ENCODE peak calls at places on chromosome 12, in eight cellular contexts. K, C, M, W, G, Z, I and X are unnamed samples.

GRCh38 chr12:3752096-3752709 is 706 bp downstream of the CRACR2A start:
- DNase-seq in C (peak), M (peak), Z (no peak), K (peak), G (peak), W (no peak), I (no peak), X (no peak)

GRCh38 chr12:11877869-11878780 is 192.6 kb upstream of the BCL2L14 start:
- DNase-seq in I (peak), W (peak), K (peak), C (no peak), M (peak), Z (peak), G (no peak), X (no peak)

GRCh38 chr12:109439181-109439580 is 37.9 kb downstream of the KCTD10 start:
- DNase-seq in I (no peak), K (no peak), M (no peak), C (no peak), W (no peak), Z (no peak), G (no peak), X (no peak)

GRCh38 chr12:78864483-78865296 is at the start of gene SYT1:
- DNase-seq in C (no peak), Z (peak), M (peak), W (peak), K (no peak), G (peak), I (peak), X (peak)

GRCh38 chr12:30694412-30694955 is 1.2 kb downstream of the IPO8 start:
- DNase-seq in C (peak), I (no peak), Z (no peak), G (no peak), K (no peak), M (no peak), W (no peak), X (no peak)

GRCh38 chr12:6608592-6609311 is 1.6 kb upstream of the CHD4 start:
- DNase-seq in Z (no peak), W (peak), K (no peak), G (no peak), C (peak), M (no peak), I (no peak), X (no peak)

GRCh38 chr12:18313316-18313715 is 52.0 kb downstream of the PIK3C2G start:
- DNase-seq in I (no peak), W (no peak), G (no peak), M (no peak), Z (no peak), K (no peak), C (no peak), X (no peak)

GRCh38 chr12:40033260-40033649 is 72.6 kb downstream of the SLC2A13 start:
- DNase-seq in M (peak), C (no peak), I (no peak), G (no peak), Z (no peak), K (no peak), W (no peak), X (no peak)

GRCh38 chr12:108823804-108824203 is 33.6 kb downstream of the SSH1 start:
- DNase-seq in M (no peak), Z (no peak), C (no peak), K (no peak), G (no peak), I (no peak), W (no peak), X (no peak)

GRCh38 chr12:106304001-106304421 is 1.5 kb downstream of the TCP11L2 start:
- DNase-seq in W (no peak), M (no peak), Z (no peak), C (no peak), K (no peak), G (no peak), I (no peak), X (no peak)

GRCh38 chr12:71070416-71071155 is 87.2 kb downstream of the TSPAN8 start:
- DNase-seq in C (no peak), I (no peak), W (no peak), K (no peak), M (no peak), Z (no peak), G (no peak), X (no peak)

GRCh38 chr12:109387425-109388166 is 39.9 kb downstream of the MYO1H start:
- DNase-seq in C (peak), K (no peak), W (peak), I (no peak), G (no peak), M (peak), Z (peak), X (no peak)

GRCh38 chr12:122917508-122918227 is 21.7 kb upstream of the VPS37B start:
- DNase-seq in Z (peak), I (no peak), M (peak), C (no peak), G (no peak), W (peak), K (peak), X (no peak)

GRCh38 chr12:54140958-54141388 is 47.8 kb downstream of the SMUG1 start:
- DNase-seq in M (no peak), K (peak), W (no peak), G (no peak), C (no peak), Z (no peak), I (no peak), X (no peak)

GRCh38 chr12:120110550-120111501 is 5.7 kb downstream of the RAB35 start:
- DNase-seq in M (peak), K (peak), Z (no peak), C (peak), G (peak), W (no peak), I (no peak), X (no peak)

GRCh38 chr12:127558363-127558762 is 708.6 kb upstream of the TMEM132C start:
- DNase-seq in W (no peak), G (no peak), C (no peak), Z (no peak), K (no peak), M (no peak), I (no peak), X (no peak)

GRCh38 chr12:132325733-132326130 is 3.7 kb downstream of the GALNT9 start:
- DNase-seq in M (no peak), C (no peak), K (no peak), I (no peak), Z (no peak), W (no peak), G (peak), X (no peak)

GRCh38 chr12:72267974-72268373 is 4.2 kb upstream of the TRHDE start:
- DNase-seq in K (no peak), Z (no peak), I (no peak), W (no peak), M (peak), C (peak), G (no peak), X (no peak)

GRCh38 chr12:52876371-52876770 is 27.6 kb upstream of the KRT78 start:
- DNase-seq in W (no peak), G (peak), I (no peak), M (peak), Z (no peak), K (no peak), C (no peak), X (no peak)

GRCh38 chr12:5222011-5222461 is 178.4 kb downstream of the KCNA5 start:
- DNase-seq in I (no peak), K (no peak), Z (no peak), M (no peak), C (no peak), W (no peak), G (no peak), X (no peak)

GRCh38 chr12:32533971-32534590 is 134.7 kb downstream of the FGD4 start:
- DNase-seq in W (peak), C (peak), Z (peak), G (no peak), M (peak), I (peak), K (peak), X (peak)

GRCh38 chr12:106078358-106079025 is 60.3 kb downstream of the NUAK1 start:
- DNase-seq in M (no peak), I (peak), K (peak), G (no peak), W (no peak), C (no peak), Z (peak), X (peak)

GRCh38 chr12:69052613-69053408 is 119.8 kb upstream of the CPM start:
- DNase-seq in K (no peak), C (no peak), Z (peak), M (peak), W (no peak), G (no peak), I (peak), X (peak)

GRCh38 chr12:52735816-52736632 is 32.7 kb upstream of the KRT77 start:
- DNase-seq in C (no peak), I (no peak), K (no peak), Z (no peak), G (no peak), M (no peak), W (no peak), X (no peak)

GRCh38 chr12:132399092-132400010 is 70.0 kb upstream of the GALNT9 start:
- DNase-seq in M (no peak), K (no peak), W (no peak), I (no peak), G (peak), Z (no peak), C (no peak), X (no peak)

GRCh38 chr12:12883369-12884001 is 7.9 kb upstream of the GPRC5A start:
- DNase-seq in I (no peak), C (no peak), Z (peak), W (no peak), M (no peak), G (no peak), K (no peak), X (no peak)

GRCh38 chr12:52019123-52019770 is 12.5 kb downstream of the TAMALIN start:
- DNase-seq in W (no peak), C (no peak), I (no peak), M (peak), K (no peak), Z (no peak), G (no peak), X (no peak)

GRCh38 chr12:121955258-121956040 is 37.1 kb downstream of the CFAP251 start:
- DNase-seq in M (no peak), Z (no peak), G (no peak), I (no peak), K (no peak), W (no peak), C (peak), X (no peak)

GRCh38 chr12:126156806-126157574 is 1091.8 kb downstream of the AACS start:
- DNase-seq in M (peak), Z (peak), W (no peak), C (no peak), K (no peak), G (no peak), I (no peak), X (no peak)

GRCh38 chr12:115233891-115234543 is 550.0 kb upstream of the TBX3 start:
- DNase-seq in Z (no peak), C (no peak), G (no peak), K (no peak), W (peak), M (no peak), I (no peak), X (no peak)

GRCh38 chr12:106113446-106114083 is 25.2 kb downstream of the NUAK1 start:
- DNase-seq in K (no peak), G (no peak), C (no peak), W (no peak), M (no peak), Z (no peak), I (no peak), X (no peak)

GRCh38 chr12:51850081-51850932 is 1.8 kb upstream of the FIGNL2 start:
- DNase-seq in G (no peak), I (no peak), Z (no peak), M (no peak), C (no peak), W (no peak), K (no peak), X (no peak)

GRCh38 chr12:120649442-120650248 is 9.2 kb downstream of the CABP1 start:
- DNase-seq in K (peak), Z (no peak), C (no peak), W (peak), I (no peak), G (no peak), M (no peak), X (no peak)

GRCh38 chr12:63874897-63875296 is 30.4 kb downstream of the SRGAP1 start:
- DNase-seq in I (no peak), K (no peak), W (no peak), M (no peak), Z (no peak), G (no peak), C (no peak), X (no peak)

GRCh38 chr12:51240971-51241370 is 2.3 kb downstream of the DAZAP2 start:
- DNase-seq in C (no peak), M (no peak), G (no peak), K (no peak), W (no peak), I (no peak), Z (no peak), X (no peak)

GRCh38 chr12:459050-459429 is 699 bp upstream of the B4GALNT3 start:
- DNase-seq in Z (no peak), I (no peak), C (no peak), W (no peak), G (no peak), K (no peak), M (no peak), X (no peak)
- H3K4me3 ChIP-seq in Z (no peak), I (no peak), C (no peak), W (no peak), G (peak), K (no peak), M (no peak), X (no peak)

DNA sequence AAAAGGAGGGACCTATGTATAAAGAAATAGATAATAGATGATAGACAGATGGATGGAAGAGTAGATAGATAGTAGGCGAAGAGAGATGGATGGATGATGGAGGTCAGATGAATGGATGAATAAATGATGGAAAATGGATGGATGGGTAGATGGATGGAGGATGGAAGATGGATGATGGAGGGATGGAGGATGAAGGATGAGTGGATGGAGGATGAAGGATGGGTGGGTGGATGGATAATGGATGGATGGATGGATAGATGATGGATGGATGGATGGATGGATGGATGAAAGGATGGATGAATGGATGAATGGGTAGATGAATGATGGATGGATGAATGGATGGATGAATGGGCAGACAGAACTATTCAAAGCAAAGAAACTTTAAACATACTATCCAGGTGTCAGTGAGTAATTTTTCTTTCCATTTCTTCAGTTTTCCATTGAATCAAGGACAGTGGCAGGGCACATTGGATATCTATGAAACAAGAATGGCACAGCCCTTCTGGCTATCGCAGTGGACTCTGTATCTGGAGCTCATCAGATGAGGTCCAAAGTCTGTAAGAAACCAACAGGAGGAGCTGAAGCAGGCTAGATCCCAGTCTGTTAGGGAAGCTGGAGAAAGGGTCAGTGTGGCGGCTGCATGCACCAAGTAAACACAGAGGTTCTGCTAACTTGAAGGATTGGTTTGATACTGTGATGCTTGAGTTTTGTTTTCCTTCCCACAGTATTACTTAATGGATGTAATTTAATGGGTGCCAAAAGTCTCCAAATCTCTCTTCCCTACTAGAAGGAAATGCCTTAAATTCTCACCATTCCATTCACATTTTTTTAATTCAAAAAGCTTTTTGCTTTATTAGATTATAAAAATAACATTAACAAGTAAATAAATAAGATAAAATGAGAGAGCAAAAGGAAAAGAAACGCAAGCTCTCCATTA is 18.1 kb upstream of the MED13L start:
- DNase-seq in C (no peak), I (no peak), K (no peak), Z (no peak), M (no peak), W (no peak), G (no peak), X (no peak)
- TF ChIP-seq CTCF in C (no peak), I (no peak), K (no peak), Z (no peak), M (no peak), W (no peak), G (no peak), X (no peak)

GRCh38 chr12:58656254-58657009 is 263.9 kb downstream of the LRIG3 start:
- DNase-seq in G (no peak), I (no peak), C (no peak), Z (no peak), M (peak), K (no peak), W (no peak), X (no peak)
- H3K4me3 ChIP-seq in G (no peak), I (no peak), C (no peak), Z (no peak), M (no peak), K (no peak), W (no peak), X (no peak)

DNA sequence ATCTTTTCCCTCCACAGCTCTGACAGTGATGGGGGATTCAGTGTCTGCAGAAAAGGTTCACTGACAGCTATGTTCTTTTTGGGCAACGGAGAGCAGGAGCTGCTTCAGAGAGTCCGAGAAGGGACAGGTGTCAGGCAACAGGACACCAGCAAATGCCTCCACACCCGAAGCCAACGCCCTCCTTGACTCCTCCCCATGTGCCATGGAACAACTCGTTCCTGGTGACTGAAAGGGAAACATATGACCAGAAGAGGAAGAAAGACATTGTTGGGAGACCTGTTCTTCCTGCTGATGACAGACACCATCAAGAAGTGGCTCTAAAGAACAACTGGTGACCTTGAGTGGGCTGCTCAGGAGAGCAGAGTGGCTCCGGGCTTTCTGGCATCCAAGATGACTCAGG is 172.3 kb upstream of the NOS1 start:
- DNase-seq in I (no peak), G (no peak), W (no peak), Z (no peak), K (no peak), M (no peak), C (no peak), X (no peak)
- TF ChIP-seq CTCF in I (no peak), G (no peak), W (no peak), Z (no peak), K (no peak), M (no peak), C (no peak), X (no peak)

DNA sequence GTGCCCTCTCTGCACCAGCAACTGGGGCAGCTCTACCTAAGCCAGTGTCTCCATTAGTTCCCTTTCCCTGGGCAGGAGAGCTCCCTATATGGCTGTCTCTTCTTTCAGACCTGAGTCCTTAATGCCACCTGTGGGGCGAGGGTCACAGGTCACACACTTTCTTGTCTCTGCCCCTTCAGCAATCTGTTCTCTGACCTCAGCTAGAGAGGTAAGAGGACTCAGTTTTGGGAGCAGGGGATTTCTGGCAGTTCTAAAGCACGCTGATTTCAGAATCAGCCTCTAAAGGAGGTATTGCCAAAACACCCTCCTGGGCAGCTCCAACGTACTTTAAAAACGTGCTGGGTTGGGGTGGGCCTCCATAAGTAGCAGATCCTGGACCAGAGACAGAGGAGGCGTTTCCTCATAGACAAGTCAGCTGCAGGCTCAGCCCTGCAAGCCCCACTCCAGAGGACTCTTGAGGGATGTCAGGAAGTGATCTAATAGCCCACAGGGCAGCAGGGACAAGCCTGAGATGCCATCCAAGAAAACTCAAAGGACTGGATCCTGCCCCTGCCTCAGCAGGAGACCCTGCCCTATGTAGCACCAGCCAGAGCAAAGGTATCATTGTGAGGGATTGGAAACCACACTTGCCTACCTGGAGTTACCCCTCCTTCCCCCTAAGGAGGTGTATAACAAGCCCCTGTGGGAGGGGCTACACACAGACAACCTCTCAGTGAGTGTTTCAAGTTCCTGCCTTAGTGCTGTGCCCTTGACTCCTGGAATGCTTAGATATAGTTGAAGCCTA is 8.6 kb downstream of the CTDSP2 start:
- DNase-seq in Z (no peak), G (no peak), C (peak), W (no peak), I (no peak), K (peak), M (no peak), X (no peak)
- H3K4me3 ChIP-seq in Z (no peak), G (no peak), C (peak), W (no peak), I (no peak), K (no peak), M (no peak), X (no peak)

DNA sequence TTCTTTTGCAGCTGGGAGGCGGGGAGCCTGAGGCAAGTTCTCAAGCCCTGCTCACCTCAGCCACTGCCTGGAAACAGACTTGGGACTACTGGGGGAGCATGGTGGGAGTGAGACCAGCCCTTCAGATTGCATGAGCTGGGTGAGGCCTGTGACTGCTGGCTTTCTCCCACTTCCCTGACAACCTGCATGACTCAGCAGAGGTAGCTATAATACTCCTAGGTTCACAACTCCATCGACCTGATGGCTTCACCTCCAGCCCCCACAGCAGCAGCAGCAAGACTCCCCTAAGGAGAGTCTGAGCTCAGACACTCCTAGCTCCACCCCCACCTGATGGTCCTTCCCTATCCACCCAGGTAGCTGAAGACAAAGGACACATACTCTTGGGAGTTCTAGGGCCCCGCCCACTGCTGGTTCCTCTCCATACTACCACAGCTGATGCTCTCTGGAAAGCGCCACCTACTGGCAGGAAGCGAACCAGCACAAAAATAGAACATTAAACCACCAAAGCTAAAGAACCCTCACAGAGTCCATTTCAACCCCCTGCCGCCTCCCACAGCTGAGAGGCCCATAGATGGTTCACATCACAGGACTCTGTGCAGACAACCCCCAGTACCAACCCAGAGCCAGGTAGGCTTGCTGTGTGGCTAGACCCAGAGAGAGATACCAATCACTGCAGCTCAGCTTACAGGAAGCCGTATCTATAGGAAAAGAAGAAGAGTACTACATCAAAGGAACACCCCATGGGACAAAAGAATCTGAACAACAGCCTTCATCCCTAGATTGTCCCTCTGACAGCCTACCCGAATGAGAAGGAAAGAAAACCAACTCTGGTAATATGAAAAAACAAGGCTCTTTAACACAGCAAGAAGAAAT is 68.7 kb downstream of the RPAP3 start:
- DNase-seq in K (no peak), M (peak), I (no peak), C (peak), Z (peak), W (peak), G (no peak), X (no peak)
- TF ChIP-seq CTCF in K (peak), M (no peak), I (peak), C (peak), Z (peak), W (peak), G (peak), X (peak)